ENCODE peak calls at places on chromosome 2, in five cellular contexts. U is NCI-H1436, W is H54, V is astrocyte of the spinal cord, F is SK-N-SH. R is an unnamed sample.

GRCh38 chr2:232997749-232998665 is 15.0 kb downstream of the NGEF start:
- DNase-seq in F (no peak), U (no peak), V (no peak), W (no peak), R (no peak)

GRCh38 chr2:14079576-14079975 is 552.9 kb upstream of the LRATD1 start:
- DNase-seq in V (no peak), F (no peak), U (no peak), W (no peak), R (no peak)

GRCh38 chr2:65386340-65386739 is 46.1 kb downstream of the SPRED2 start:
- DNase-seq in U (no peak), V (no peak), F (no peak), W (no peak), R (no peak)

GRCh38 chr2:166410828-166411472 is 35.2 kb upstream of the SCN9A start:
- DNase-seq in U (no peak), F (no peak), W (no peak), V (peak; percentile 85), R (peak; percentile 97)

GRCh38 chr2:64062840-64063239 is 43.6 kb upstream of the VPS54 start:
- DNase-seq in W (no peak), U (no peak), V (peak; percentile 71), F (no peak), R (peak; percentile 89)

GRCh38 chr2:147538848-147539247 is 306.0 kb upstream of the ACVR2A start:
- DNase-seq in F (no peak), V (no peak), W (no peak), U (no peak), R (no peak)

GRCh38 chr2:240123821-240124650 is 12.1 kb downstream of the COPS9 start:
- DNase-seq in F (peak; percentile 9), U (no peak), V (no peak), W (no peak), R (no peak)

GRCh38 chr2:215981135-215981534 is 32.2 kb downstream of the MREG start:
- DNase-seq in F (no peak), V (no peak), W (no peak), U (no peak), R (no peak)

GRCh38 chr2:203605302-203605701 is 70.2 kb upstream of the RAPH1 start:
- DNase-seq in F (no peak), U (no peak), V (no peak), W (no peak), R (peak; percentile 14)

GRCh38 chr2:35973132-35973736 is 382.3 kb upstream of the CRIM1 start:
- DNase-seq in U (no peak), V (peak; percentile 26), W (no peak), F (peak; percentile 14), R (peak; percentile 21)

GRCh38 chr2:73566288-73566878 is 75.8 kb downstream of the NAT8 start:
- DNase-seq in W (no peak), V (no peak), U (no peak), F (no peak), R (no peak)

GRCh38 chr2:124254621-124255020 is 229.5 kb downstream of the CNTNAP5 start:
- DNase-seq in W (no peak), V (peak; percentile 5), F (no peak), U (no peak), R (no peak)

GRCh38 chr2:232142049-232142448 is 180.5 kb downstream of the DIS3L2 start:
- DNase-seq in W (no peak), V (peak; percentile 33), U (no peak), F (peak; percentile 48), R (peak; percentile 26)

GRCh38 chr2:9554841-9555337 is 741 bp downstream of the ADAM17 start:
- DNase-seq in U (peak; percentile 10), V (peak; percentile 81), W (no peak), F (peak; percentile 24), R (peak; percentile 75)

GRCh38 chr2:240219208-240219890 is 78.9 kb upstream of the OTOS start:
- DNase-seq in V (no peak), U (no peak), W (no peak), F (no peak), R (no peak)

GRCh38 chr2:9207641-9208301 is 1.2 kb downstream of the ASAP2 start:
- DNase-seq in F (peak; percentile 84), U (peak; percentile 10), V (peak; percentile 33), W (no peak), R (peak; percentile 51)

GRCh38 chr2:3170792-3171455 is 206.7 kb downstream of the EIPR1 start:
- DNase-seq in W (no peak), V (no peak), U (no peak), F (peak; percentile 28), R (no peak)

GRCh38 chr2:48320747-48321146 is 209.2 kb upstream of the STON1 start:
- DNase-seq in F (no peak), V (no peak), U (no peak), W (no peak), R (no peak)

GRCh38 chr2:146821836-146822316 is 1023.0 kb upstream of the ACVR2A start:
- DNase-seq in V (peak; percentile 85), F (no peak), U (no peak), W (no peak), R (peak; percentile 48)

GRCh38 chr2:144438722-144439508 is 81.0 kb downstream of the ZEB2 start:
- DNase-seq in U (no peak), V (no peak), W (no peak), F (peak; percentile 17), R (no peak)

R was measured in bronchial epithelial cell.